ENCODE peak calls at places on chromosome 1, in nine cellular contexts. N is uterus, X is stomach, I is thyroid gland, R is GM23338, J is IMR-90, Q is fibroblast of lung, U is left ventricle myocardium inferior, B is OCI-LY7. A is an unnamed sample.

GRCh38 chr1:25568090-25568833 is 24.9 kb downstream of the LDLRAP1 start:
- DNase-seq in J (peak; percentile 63), Q (peak; percentile 71), X (peak; percentile 43), U (no peak), R (peak; percentile 93), I (no peak), N (peak; percentile 51), B (no peak), A (peak; percentile 66)

GRCh38 chr1:3050603-3051002 is 18.4 kb upstream of the PRDM16 start:
- DNase-seq in B (no peak), U (no peak), Q (no peak), X (peak; percentile 2), I (no peak), R (no peak), J (no peak), N (no peak), A (no peak)

GRCh38 chr1:228337711-228338520 is 68.7 kb downstream of the TRIM11 start:
- DNase-seq in U (peak; percentile 14), N (peak; percentile 12), J (no peak), I (no peak), Q (no peak), X (no peak), B (no peak), R (no peak), A (peak; percentile 63)

GRCh38 chr1:51839094-51839493 is 39.4 kb downstream of the NRDC start:
- DNase-seq in J (no peak), B (no peak), I (no peak), N (no peak), Q (no peak), U (no peak), X (no peak), R (no peak), A (no peak)

GRCh38 chr1:204357551-204357950 is 2.2 kb downstream of the PLEKHA6 start:
- DNase-seq in U (peak; percentile 44), I (no peak), N (no peak), Q (no peak), B (no peak), R (peak; percentile 53), X (peak; percentile 36), J (no peak), A (peak; percentile 75)

GRCh38 chr1:95197616-95198252 is 36.3 kb upstream of the RWDD3 start:
- DNase-seq in I (no peak), Q (peak; percentile 32), R (no peak), J (peak; percentile 50), N (no peak), B (no peak), U (no peak), X (no peak), A (no peak)

GRCh38 chr1:6224733-6225132 is 11.0 kb downstream of the ICMT start:
- DNase-seq in X (no peak), U (no peak), I (no peak), N (no peak), R (peak; percentile 11), B (no peak), Q (no peak), J (no peak), A (peak; percentile 38)

GRCh38 chr1:34985063-34985770 is at the start of gene TMEM35B:
- DNase-seq in B (peak; percentile 78), J (peak; percentile 41), Q (peak; percentile 47), X (peak; percentile 67), I (peak; percentile 69), U (peak; percentile 74), R (peak; percentile 77), N (peak; percentile 73), A (peak; percentile 82)

GRCh38 chr1:151340870-151341754 is 5.9 kb downstream of the RFX5 start:
- DNase-seq in I (peak; percentile 42), X (no peak), J (peak; percentile 86), R (peak; percentile 98), B (peak; percentile 89), N (peak; percentile 32), Q (peak; percentile 89), U (no peak), A (no peak)

GRCh38 chr1:103336376-103336775 is 189.1 kb upstream of the RNPC3 start:
- DNase-seq in X (no peak), N (no peak), J (no peak), Q (no peak), U (no peak), R (no peak), B (no peak), I (no peak), A (no peak)

GRCh38 chr1:46757256-46757955 is 38.5 kb upstream of the EFCAB14 start:
- DNase-seq in X (peak; percentile 85), J (peak; percentile 3), U (no peak), Q (no peak), R (peak; percentile 67), B (no peak), N (no peak), I (peak; percentile 89), A (no peak)

GRCh38 chr1:82013702-82014101 is 213.0 kb downstream of the ADGRL2 start:
- DNase-seq in I (no peak), N (no peak), U (no peak), R (no peak), Q (no peak), X (no peak), B (no peak), J (no peak), A (no peak)

GRCh38 chr1:183276386-183276785 is 90.3 kb downstream of the LAMC2 start:
- DNase-seq in Q (no peak), N (no peak), R (no peak), X (peak; percentile 10), B (no peak), J (no peak), I (no peak), U (no peak), A (no peak)

GRCh38 chr1:113792471-113792870 is 19.8 kb downstream of the RSBN1 start:
- DNase-seq in U (no peak), I (no peak), J (no peak), B (no peak), N (no peak), Q (no peak), X (no peak), R (no peak), A (no peak)

GRCh38 chr1:29524285-29525065 is 288.2 kb downstream of the PTPRU start:
- DNase-seq in J (no peak), B (no peak), I (no peak), R (no peak), X (peak; percentile 18), N (no peak), Q (no peak), U (no peak), A (no peak)

GRCh38 chr1:205071801-205072200 is 12.5 kb downstream of the TMEM81 start:
- DNase-seq in U (no peak), X (no peak), Q (no peak), N (no peak), J (no peak), R (no peak), B (no peak), I (no peak), A (no peak)

GRCh38 chr1:168386949-168387586 is 106.4 kb downstream of the TBX19 start:
- DNase-seq in Q (no peak), N (peak; percentile 77), J (no peak), R (peak; percentile 81), B (no peak), I (peak; percentile 72), U (no peak), X (peak; percentile 68), A (peak; percentile 61)

GRCh38 chr1:198462365-198463025 is 78.0 kb downstream of the ATP6V1G3 start:
- DNase-seq in R (no peak), Q (peak; percentile 61), N (no peak), U (no peak), J (peak; percentile 55), B (no peak), X (no peak), I (no peak), A (no peak)

GRCh38 chr1:163692266-163692665 is 370.5 kb downstream of the NUF2 start:
- DNase-seq in N (no peak), Q (no peak), B (no peak), I (no peak), R (no peak), X (no peak), U (no peak), J (no peak), A (peak; percentile 45)

GRCh38 chr1:12411747-12412146 is 181.9 kb downstream of the VPS13D start:
- DNase-seq in I (no peak), U (no peak), R (no peak), N (no peak), X (no peak), B (no peak), J (no peak), Q (no peak), A (no peak)

GRCh38 chr1:118185083-118185899 is at the start of gene SPAG17:
- DNase-seq in R (peak; percentile 99), X (peak; percentile 72), J (peak; percentile 21), B (no peak), N (peak; percentile 40), Q (peak; percentile 62), U (peak; percentile 60), I (peak; percentile 86), A (peak; percentile 80)

DNA sequence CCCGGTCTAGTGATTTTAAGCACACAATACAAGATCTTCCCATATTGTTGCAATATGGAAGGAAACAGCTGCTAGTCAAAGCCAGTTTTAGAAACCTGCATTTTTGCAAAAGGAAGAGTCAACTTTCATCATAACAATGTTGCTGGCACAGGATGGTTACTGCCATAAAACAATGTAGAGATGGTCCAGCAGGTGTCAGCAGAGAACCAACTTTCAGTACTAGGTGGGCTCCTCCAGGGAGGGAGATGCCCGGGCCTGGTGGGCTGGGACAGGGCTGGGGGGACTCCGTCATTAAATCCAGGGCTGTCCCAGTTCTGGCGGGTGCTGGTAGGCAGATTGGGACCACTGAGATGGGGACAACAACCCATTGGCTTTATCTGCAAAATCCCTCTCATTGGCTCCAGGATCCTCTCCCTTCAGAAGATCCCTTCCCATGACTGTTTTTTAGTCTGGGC is 5.0 kb upstream of the HLX start:
- DNase-seq in Q (peak; percentile 70), N (no peak), U (no peak), R (peak; percentile 84), X (no peak), I (peak; percentile 28), B (peak; percentile 34), J (peak; percentile 66), A (no peak)
- TF ChIP-seq CTCF in Q (peak; percentile 70), N (peak; percentile 74), U (peak; percentile 85), R (peak; percentile 87), X (no peak), I (no peak), B (peak; percentile 79), J (peak; percentile 76), A (peak; percentile 65)

GRCh38 chr1:40276122-40276521 is 18.1 kb downstream of the ZMPSTE24 start:
- DNase-seq in N (no peak), X (no peak), B (no peak), Q (no peak), J (no peak), I (no peak), R (no peak), U (no peak), A (no peak)
- H3K36me3 ChIP-seq in N (no peaks in the 10 kb centered on the region), X (peaks cover 92% of the 10 kb centered on the region), B (peaks cover 77% of the 10 kb centered on the region), Q (peaks cover 8% of the 10 kb centered on the region), J (peaks cover 20% of the 10 kb centered on the region), I (peaks cover 12% of the 10 kb centered on the region), R (peaks cover 18% of the 10 kb centered on the region), U (peaks cover 80% of the 10 kb centered on the region), A (peaks cover 87% of the 10 kb centered on the region)

GRCh38 chr1:68600049-68600661 is 103.3 kb upstream of the DEPDC1 start:
- DNase-seq in J (peak; percentile 6), U (no peak), X (no peak), Q (peak; percentile 36), R (peak; percentile 85), I (peak; percentile 6), B (peak; percentile 7), N (no peak), A (no peak)
- TF ChIP-seq CTCF in J (peak; percentile 45), U (peak; percentile 68), X (no peak), Q (peak; percentile 53), R (peak; percentile 92), I (peak; percentile 24), B (peak; percentile 76), N (no peak), A (peak; percentile 34)

GRCh38 chr1:54240741-54241335 is 40.9 kb downstream of the MRPL37 start:
- DNase-seq in N (no peak), R (no peak), U (no peak), Q (no peak), B (no peak), X (no peak), I (no peak), J (no peak), A (no peak)
- H3K36me3 ChIP-seq in N (no peaks in the 10 kb centered on the region), R (peaks cover 11% of the 10 kb centered on the region), U (peaks cover 69% of the 10 kb centered on the region), Q (peaks cover 4% of the 10 kb centered on the region), B (peaks cover 16% of the 10 kb centered on the region), X (peaks cover 90% of the 10 kb centered on the region), I (no peaks in the 10 kb centered on the region), J (peaks cover 73% of the 10 kb centered on the region), A (peaks cover 69% of the 10 kb centered on the region)

A was measured in psoas muscle.